ENCODE peak calls at places on chromosomes 13 and 19, in eight cellular contexts. G is cardiac muscle cell, T is uterus, D is GM23338, A is psoas muscle, S is colonic mucosa, E is brain microvascular endothelial cell, X is RWPE2. Z is an unnamed sample. For H3K36me3, the result is how much of the 10 kb centered on the place peaks cover.

GRCh38 chr13:112624040-112624439 is 36.1 kb upstream of the TUBGCP3 start:
- DNase-seq in D (no peak), S (no peak), E (no peak), X (no peak), A (no peak), T (no peak), G (no peak), Z (no peak)

GRCh38 chr13:66926851-66927524 is 303.1 kb downstream of the PCDH9 start:
- DNase-seq in G (no peak), D (no peak), X (no peak), T (no peak), S (no peak), E (peak), A (no peak), Z (no peak)

GRCh38 chr13:51000576-51001260 is 91.1 kb downstream of the RNASEH2B start:
- DNase-seq in A (peak), D (no peak), E (no peak), S (no peak), X (no peak), G (no peak), T (peak), Z (no peak)

GRCh38 chr19:20005741-20006140 is 33.6 kb downstream of the ZNF682 start:
- DNase-seq in A (no peak), G (no peak), S (no peak), X (no peak), T (no peak), E (no peak), D (no peak), Z (no peak)

GRCh38 chr19:11378319-11379189 is 4.1 kb downstream of the SWSAP1 start:
- DNase-seq in A (no peak), S (peak), G (peak), X (no peak), E (peak), T (no peak), D (peak), Z (no peak)

GRCh38 chr13:77351326-77351725 is 24.4 kb upstream of the MYCBP2 start:
- DNase-seq in A (no peak), T (no peak), G (no peak), S (no peak), X (no peak), D (no peak), E (no peak), Z (no peak)

GRCh38 chr13:75541287-75541686 is 3.6 kb upstream of the COMMD6 start:
- DNase-seq in E (peak), X (no peak), D (no peak), A (no peak), G (no peak), T (no peak), S (no peak), Z (no peak)

GRCh38 chr13:100063333-100063732 is 25.6 kb upstream of the PCCA start:
- DNase-seq in E (no peak), A (no peak), S (no peak), G (no peak), X (no peak), T (no peak), D (no peak), Z (no peak)

GRCh38 chr19:50224986-50225747 is 21.7 kb downstream of the MYH14 start:
- DNase-seq in S (no peak), G (no peak), X (no peak), T (no peak), E (no peak), D (no peak), A (no peak), Z (no peak)

GRCh38 chr13:48246097-48246496 is 13.1 kb downstream of the ITM2B start:
- DNase-seq in T (no peak), G (no peak), S (no peak), X (no peak), E (no peak), A (no peak), D (no peak), Z (no peak)

GRCh38 chr19:43464089-43464775 is 1.2 kb downstream of the LYPD3 start:
- DNase-seq in A (peak), G (peak), X (no peak), T (peak), D (no peak), E (no peak), S (peak), Z (peak)

GRCh38 chr13:75217949-75218348 is 264.0 kb downstream of the TBC1D4 start:
- DNase-seq in X (no peak), A (no peak), S (no peak), G (peak), D (no peak), E (peak), T (no peak), Z (no peak)

GRCh38 chr19:57099199-57099661 is 20.6 kb upstream of the USP29 start:
- DNase-seq in E (peak), D (peak), S (peak), X (no peak), A (peak), T (peak), G (peak), Z (peak)

GRCh38 chr19:38033658-38034150 is 126.7 kb downstream of the SIPA1L3 start:
- DNase-seq in G (no peak), E (no peak), S (no peak), D (peak), X (no peak), A (no peak), T (no peak), Z (no peak)

GRCh38 chr13:102677122-102677521 is 17.7 kb downstream of the METTL21C start:
- DNase-seq in X (no peak), D (no peak), E (no peak), G (no peak), A (no peak), S (no peak), T (no peak), Z (no peak)

GRCh38 chr19:49896863-49897621 is at the start of gene IL4I1:
- DNase-seq in S (no peak), A (no peak), X (peak), G (no peak), E (no peak), T (no peak), D (no peak), Z (no peak)

GRCh38 chr13:84481958-84482357 is 599.7 kb upstream of the SLITRK1 start:
- DNase-seq in X (no peak), T (no peak), D (no peak), G (no peak), E (peak), S (no peak), A (no peak), Z (no peak)

GRCh38 chr13:99993660-99994455 is 12.3 kb downstream of the ZIC2 start:
- DNase-seq in S (no peak), A (no peak), X (no peak), T (no peak), E (no peak), G (no peak), D (peak), Z (no peak)

GRCh38 chr19:54882758-54883157 is 8.7 kb downstream of the FCAR start:
- DNase-seq in X (no peak), G (no peak), D (no peak), E (no peak), A (no peak), S (no peak), T (no peak), Z (no peak)

GRCh38 chr13:19586904-19587634 is 25.7 kb upstream of the TPTE2 start:
- DNase-seq in S (peak), E (no peak), A (peak), X (no peak), D (peak), T (no peak), G (no peak), Z (no peak)

GRCh38 chr13:113445791-113446487 is 7.3 kb downstream of the ADPRHL1 start:
- DNase-seq in D (no peak), E (no peak), S (no peak), T (no peak), G (no peak), A (peak), X (no peak), Z (no peak)

GRCh38 chr13:113226873-113227272 is 17.5 kb downstream of the CUL4A start:
- DNase-seq in X (no peak), T (no peak), A (no peak), S (no peak), E (no peak), G (no peak), D (no peak), Z (no peak)

GRCh38 chr19:2434267-2434666 is 6.9 kb upstream of the TIMM13 start:
- DNase-seq in D (no peak), T (no peak), A (no peak), S (no peak), G (no peak), E (no peak), X (no peak), Z (no peak)

GRCh38 chr13:73162912-73163911 is 104.4 kb downstream of the KLF5 start:
- DNase-seq in T (no peak), E (no peak), X (no peak), D (no peak), G (no peak), A (no peak), S (no peak), Z (no peak)

GRCh38 chr13:69180025-69180424 is 927.6 kb upstream of the ATXN8OS start:
- DNase-seq in E (no peak), S (no peak), A (no peak), X (no peak), T (no peak), G (no peak), D (no peak), Z (no peak)

GRCh38 chr13:30572859-30573275 is 44.9 kb upstream of the USPL1 start:
- DNase-seq in E (peak), G (peak), S (no peak), X (no peak), D (peak), A (no peak), T (no peak), Z (no peak)

GRCh38 chr19:54178581-54179261 is 5.8 kb upstream of the TMC4 start:
- DNase-seq in A (no peak), D (peak), T (no peak), G (peak), E (no peak), X (no peak), S (peak), Z (no peak)

GRCh38 chr19:52923782-52924593 is 760 bp upstream of the ZNF888 start:
- DNase-seq in D (peak), A (peak), T (peak), S (peak), X (no peak), G (no peak), E (peak), Z (no peak)

GRCh38 chr13:79810671-79811070 is 329.7 kb downstream of the NDFIP2 start:
- DNase-seq in X (no peak), D (peak), S (no peak), G (peak), E (peak), A (no peak), T (no peak), Z (no peak)

GRCh38 chr19:49677232-49677881 is at the start of gene PRMT1:
- DNase-seq in X (peak), E (no peak), D (peak), G (peak), A (peak), T (no peak), S (no peak), Z (peak)

GRCh38 chr13:94678845-94679244 is 33.5 kb downstream of the SOX21 start:
- DNase-seq in T (no peak), X (no peak), D (no peak), S (no peak), A (no peak), G (no peak), E (no peak), Z (no peak)

GRCh38 chr13:110869805-110870706 is 44.8 kb downstream of the ANKRD10 start:
- DNase-seq in G (peak), A (peak), S (peak), T (peak), D (peak), E (peak), X (peak), Z (no peak)

GRCh38 chr19:55442372-55443044 is 592 bp downstream of the SHISA7 start:
- DNase-seq in E (no peak), D (peak), S (no peak), G (no peak), A (no peak), T (no peak), X (no peak), Z (no peak)

GRCh38 chr13:113533441-113533840 is 42.9 kb upstream of the DCUN1D2 start:
- DNase-seq in A (peak), X (peak), E (no peak), T (no peak), G (peak), S (no peak), D (no peak), Z (no peak)

GRCh38 chr19:55549500-55550320 is 4.4 kb upstream of the SBK3 start:
- DNase-seq in E (peak), T (no peak), X (no peak), S (peak), D (peak), G (no peak), A (peak), Z (peak)

GRCh38 chr13:31372454-31372853 is 172.7 kb downstream of the B3GLCT start:
- DNase-seq in E (no peak), G (no peak), T (no peak), S (no peak), D (peak), X (no peak), A (no peak), Z (no peak)

DNA sequence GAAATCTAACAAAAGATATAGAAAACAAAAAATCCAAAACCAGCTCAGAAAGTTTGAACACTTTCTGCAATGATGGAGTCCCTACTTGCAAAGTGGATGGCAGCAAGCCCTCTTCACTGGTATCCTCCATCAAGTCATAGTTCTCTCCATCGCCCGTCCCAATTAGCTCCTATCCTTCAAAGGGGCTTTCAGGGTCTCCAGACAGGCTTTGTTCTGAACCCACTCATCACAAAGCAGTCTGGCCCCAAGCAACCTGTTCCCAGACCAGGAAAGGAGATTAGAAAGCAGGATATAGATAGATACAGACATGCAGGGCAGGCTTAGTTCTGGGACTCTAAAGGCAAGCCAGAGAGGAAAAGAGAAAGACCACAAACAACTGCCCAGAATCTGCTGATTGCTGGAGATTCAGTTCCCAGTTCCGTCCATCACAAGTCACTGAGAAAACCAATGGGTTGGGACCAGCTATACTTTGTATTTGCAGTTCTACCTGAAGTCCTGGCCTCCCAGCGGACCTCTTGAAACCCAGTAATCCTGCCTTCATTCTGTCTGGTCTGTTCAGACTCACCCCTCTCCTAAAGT is 47.2 kb upstream of the EPHX3 start:
- DNase-seq in A (no peak), T (no peak), D (no peak), X (no peak), S (no peak), E (no peak), G (no peak), Z (no peak)
- H3K27ac ChIP-seq in A (peak), T (peak), D (peak), X (peak), S (no peak), E (no peak), G (peak), Z (no peak)

GRCh38 chr19:4686700-4687099 is 16.6 kb upstream of the MYDGF start:
- DNase-seq in X (no peak), E (no peak), D (no peak), S (no peak), G (no peak), T (no peak), A (no peak), Z (no peak)
- H3K36me3 ChIP-seq in X (half or more), E (half or more), D (under half), S (under half), G (under half), T (under half), A (half or more), Z (half or more)

GRCh38 chr13:81760316-81760715 is 1419.4 kb upstream of the SPRY2 start:
- DNase-seq in D (no peak), T (no peak), X (no peak), A (no peak), E (no peak), G (no peak), S (no peak), Z (no peak)

GRCh38 chr13:81762449-81762848 is 1421.5 kb upstream of the SPRY2 start:
- DNase-seq in T (no peak), D (peak), S (no peak), X (no peak), G (no peak), A (no peak), E (no peak), Z (no peak)

GRCh38 chr13:81757348-81757950 is 1416.5 kb upstream of the SPRY2 start:
- DNase-seq in S (no peak), G (no peak), E (no peak), T (no peak), A (no peak), X (no peak), D (no peak), Z (no peak)
- H3K27ac ChIP-seq in S (no peak), G (no peak), E (no peak), T (no peak), A (no peak), X (no peak), D (no peak), Z (no peak)

GRCh38 chr19:35729021-35729420 is 11.2 kb downstream of the KMT2B start:
- DNase-seq in E (no peak), S (no peak), X (peak), G (no peak), D (no peak), A (peak), T (no peak), Z (no peak)
- H3K36me3 ChIP-seq in E (half or more), S (under half), X (half or more), G (half or more), D (under half), A (half or more), T (under half), Z (under half)

DNA sequence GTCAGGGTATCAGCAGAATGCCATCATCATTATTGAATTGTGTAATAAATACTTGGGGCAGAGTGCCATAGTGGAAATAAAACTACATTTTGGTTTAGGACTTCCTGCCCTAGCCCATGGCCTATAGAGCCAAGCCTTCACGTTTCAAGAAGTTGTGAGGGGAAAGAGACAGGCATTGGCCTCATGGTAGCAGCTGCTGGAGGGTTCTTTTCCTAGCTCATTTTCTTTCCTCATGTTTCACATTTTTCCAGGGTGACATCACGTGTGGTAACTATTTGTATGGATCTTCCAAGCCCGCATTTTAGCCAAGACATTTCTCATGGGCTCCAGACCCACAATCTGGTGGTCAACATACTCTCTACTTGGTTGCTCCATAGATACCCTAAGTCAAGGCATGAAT is 80.4 kb downstream of the LRCH1 start:
- DNase-seq in E (peak), D (no peak), S (no peak), T (no peak), A (no peak), G (no peak), X (no peak), Z (no peak)
- H3K27ac ChIP-seq in E (peak), D (no peak), S (no peak), T (no peak), A (no peak), G (no peak), X (peak), Z (no peak)

DNA sequence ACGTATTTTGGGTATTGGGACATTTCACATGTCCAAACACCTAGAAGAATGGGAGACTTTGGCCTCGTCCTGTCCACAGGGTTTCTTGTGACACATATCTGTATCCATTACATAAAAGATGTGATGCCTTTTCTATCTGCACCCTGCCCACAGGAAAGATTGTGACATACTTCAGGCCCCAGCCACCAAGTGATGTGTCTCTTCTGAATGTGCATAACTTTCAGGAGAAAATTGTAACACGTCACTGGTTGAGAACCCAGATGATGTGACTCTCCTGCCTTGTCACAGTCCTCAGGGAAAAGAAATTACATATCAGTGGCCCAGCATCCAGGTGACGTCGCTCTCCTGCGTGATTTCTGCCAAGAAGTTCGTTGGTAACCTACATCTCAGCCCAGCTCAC is 21.0 kb upstream of the ZNF681 start:
- DNase-seq in S (no peak), D (no peak), T (no peak), X (no peak), E (no peak), A (no peak), G (no peak), Z (no peak)
- H3K36me3 ChIP-seq in S (under half), D (under half), T (under half), X (under half), E (under half), A (under half), G (under half), Z (under half)

GRCh38 chr13:37383856-37384255 is 214.7 kb downstream of the POSTN start:
- DNase-seq in G (no peak), A (no peak), E (no peak), X (no peak), S (no peak), D (no peak), T (no peak), Z (no peak)

GRCh38 chr13:37382156-37382555 is 216.4 kb downstream of the POSTN start:
- DNase-seq in X (no peak), S (no peak), G (no peak), A (no peak), T (no peak), D (no peak), E (no peak), Z (no peak)

GRCh38 chr13:37385248-37385647 is 213.3 kb downstream of the POSTN start:
- DNase-seq in E (no peak), S (no peak), X (no peak), T (no peak), G (no peak), D (peak), A (no peak), Z (no peak)

GRCh38 chr13:37383066-37383465 is 215.5 kb downstream of the POSTN start:
- DNase-seq in S (no peak), D (no peak), A (no peak), E (peak), T (no peak), G (no peak), X (no peak), Z (no peak)

DNA sequence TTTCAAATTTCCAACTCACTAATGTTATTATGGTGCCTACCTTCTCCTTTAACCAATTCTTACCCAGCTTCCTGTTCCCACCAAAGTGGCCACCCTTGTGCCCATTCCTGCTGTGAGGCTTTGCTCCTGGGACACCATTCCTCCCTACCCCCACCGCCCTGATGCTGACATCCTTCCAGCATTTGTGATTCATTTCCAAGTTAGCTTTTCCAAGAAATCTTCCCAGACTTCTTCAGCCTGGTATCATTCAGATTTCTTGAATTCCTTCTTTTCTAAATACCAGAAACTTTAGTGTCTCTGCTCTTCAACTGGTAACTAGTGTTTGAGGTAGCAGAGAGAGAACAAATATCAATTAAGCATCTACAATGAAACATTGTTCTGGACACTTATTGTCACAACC is 212.3 kb downstream of the POSTN start:
- DNase-seq in E (no peak), T (no peak), D (no peak), X (no peak), G (no peak), A (no peak), S (no peak), Z (no peak)
- H3K27ac ChIP-seq in E (no peak), T (no peak), D (no peak), X (no peak), G (no peak), A (no peak), S (no peak), Z (no peak)